ENCODE peak calls at places on chromosomes 1 and 21, in six cellular contexts. One of them, this sample, is unnamed.

GRCh38 chr1:205350124-205350523 is 6.6 kb downstream of the KLHDC8A start:
- DNase-seq in neuronal stem cell: no peak
- DNase-seq in H1: no peak
- DNase-seq in PC-3: no peak
- DNase-seq in H9: no peak
- DNase-seq in GM23248: no peak
- DNase-seq in this sample: no peak

GRCh38 chr1:247078315-247079140 is at the start of gene ZNF670:
- DNase-seq in GM23248: peak; percentile 99
- DNase-seq in H1: peak; percentile 92
- DNase-seq in H9: peak; percentile 98
- DNase-seq in PC-3: peak; percentile 99
- DNase-seq in neuronal stem cell: peak; percentile 91
- DNase-seq in this sample: peak; percentile 96

GRCh38 chr1:27594542-27595510 is 9.1 kb downstream of the AHDC1 start:
- DNase-seq in GM23248: peak; percentile 72
- DNase-seq in PC-3: no peak
- DNase-seq in H1: no peak
- DNase-seq in neuronal stem cell: no peak
- DNase-seq in H9: no peak
- DNase-seq in this sample: no peak

GRCh38 chr1:63662846-63663245 is 69.6 kb downstream of the PGM1 start:
- DNase-seq in neuronal stem cell: no peak
- DNase-seq in H1: peak; percentile 62
- DNase-seq in PC-3: peak; percentile 98
- DNase-seq in H9: peak; percentile 76
- DNase-seq in GM23248: peak; percentile 64
- DNase-seq in this sample: no peak

GRCh38 chr1:230804396-230804795 is 57.2 kb downstream of the CAPN9 start:
- DNase-seq in H9: no peak
- DNase-seq in neuronal stem cell: no peak
- DNase-seq in H1: no peak
- DNase-seq in PC-3: no peak
- DNase-seq in GM23248: no peak
- DNase-seq in this sample: no peak

GRCh38 chr1:150551784-150552691 is 2.8 kb downstream of the ADAMTSL4 start:
- DNase-seq in H1: no peak
- DNase-seq in GM23248: peak; percentile 96
- DNase-seq in PC-3: peak; percentile 82
- DNase-seq in neuronal stem cell: no peak
- DNase-seq in H9: peak; percentile 46
- DNase-seq in this sample: peak; percentile 67

GRCh38 chr1:68495532-68495931 is 1.4 kb downstream of the DEPDC1 start:
- DNase-seq in H1: no peak
- DNase-seq in GM23248: peak; percentile 4
- DNase-seq in H9: no peak
- DNase-seq in neuronal stem cell: no peak
- DNase-seq in PC-3: peak; percentile 54
- DNase-seq in this sample: peak; percentile 31

GRCh38 chr21:46416551-46416950 is 42.1 kb upstream of the DIP2A start:
- DNase-seq in H9: no peak
- DNase-seq in PC-3: no peak
- DNase-seq in neuronal stem cell: no peak
- DNase-seq in H1: no peak
- DNase-seq in GM23248: no peak
- DNase-seq in this sample: no peak

GRCh38 chr1:26269198-26269550 is 10.7 kb upstream of the SH3BGRL3 start:
- DNase-seq in PC-3: no peak
- DNase-seq in H1: no peak
- DNase-seq in neuronal stem cell: no peak
- DNase-seq in GM23248: no peak
- DNase-seq in H9: no peak
- DNase-seq in this sample: no peak

GRCh38 chr1:201371841-201372240 is 5.6 kb downstream of the TNNT2 start:
- DNase-seq in H1: no peak
- DNase-seq in PC-3: no peak
- DNase-seq in neuronal stem cell: no peak
- DNase-seq in H9: no peak
- DNase-seq in GM23248: no peak
- DNase-seq in this sample: no peak

GRCh38 chr1:7686301-7686850 is 84.7 kb upstream of the VAMP3 start:
- DNase-seq in H1: no peak
- DNase-seq in neuronal stem cell: no peak
- DNase-seq in GM23248: no peak
- DNase-seq in H9: no peak
- DNase-seq in PC-3: no peak
- DNase-seq in this sample: no peak

GRCh38 chr1:9589144-9589718 is 520 bp downstream of the TMEM201 start:
- DNase-seq in neuronal stem cell: no peak
- DNase-seq in H1: no peak
- DNase-seq in H9: no peak
- DNase-seq in GM23248: peak; percentile 67
- DNase-seq in PC-3: no peak
- DNase-seq in this sample: peak; percentile 44

GRCh38 chr1:10917513-10918454 is 94.7 kb upstream of the TARDBP start:
- DNase-seq in H9: no peak
- DNase-seq in H1: no peak
- DNase-seq in PC-3: no peak
- DNase-seq in neuronal stem cell: no peak
- DNase-seq in GM23248: no peak
- DNase-seq in this sample: no peak

GRCh38 chr1:149848811-149849210 is 50.6 kb upstream of the BOLA1 start:
- DNase-seq in H1: no peak
- DNase-seq in neuronal stem cell: no peak
- DNase-seq in H9: no peak
- DNase-seq in PC-3: peak; percentile 40
- DNase-seq in GM23248: peak; percentile 7
- DNase-seq in this sample: no peak

GRCh38 chr1:62676606-62677356 is 11.4 kb downstream of the DOCK7 start:
- DNase-seq in H9: no peak
- DNase-seq in H1: no peak
- DNase-seq in PC-3: peak; percentile 25
- DNase-seq in GM23248: peak; percentile 78
- DNase-seq in neuronal stem cell: no peak
- DNase-seq in this sample: no peak

GRCh38 chr1:236072001-236072400 is 7.1 kb upstream of the NID1 start:
- DNase-seq in GM23248: no peak
- DNase-seq in PC-3: no peak
- DNase-seq in H1: no peak
- DNase-seq in H9: no peak
- DNase-seq in neuronal stem cell: no peak
- DNase-seq in this sample: no peak

GRCh38 chr21:31180256-31181088 is 142.2 kb upstream of the KRTAP19-8 start:
- DNase-seq in GM23248: peak; percentile 68
- DNase-seq in H9: no peak
- DNase-seq in PC-3: peak; percentile 71
- DNase-seq in neuronal stem cell: no peak
- DNase-seq in H1: no peak
- DNase-seq in this sample: peak; percentile 39

GRCh38 chr1:100862591-100862990 is 32.1 kb downstream of the EXTL2 start:
- DNase-seq in H9: no peak
- DNase-seq in H1: no peak
- DNase-seq in GM23248: peak; percentile 83
- DNase-seq in PC-3: peak; percentile 8
- DNase-seq in neuronal stem cell: no peak
- DNase-seq in this sample: peak; percentile 66

GRCh38 chr1:160522622-160523345 is at the start of gene SLAMF6:
- DNase-seq in H1: no peak
- DNase-seq in neuronal stem cell: no peak
- DNase-seq in GM23248: no peak
- DNase-seq in PC-3: no peak
- DNase-seq in H9: no peak
- DNase-seq in this sample: no peak

GRCh38 chr1:40477680-40478057 is 579 bp downstream of the ZFP69 start:
- DNase-seq in PC-3: no peak
- DNase-seq in neuronal stem cell: no peak
- DNase-seq in GM23248: peak; percentile 54
- DNase-seq in H9: no peak
- DNase-seq in H1: no peak
- DNase-seq in this sample: peak; percentile 9
- H3K4me2 ChIP-seq in PC-3: no peak overlapping the region
- H3K4me2 ChIP-seq in neuronal stem cell: peak overlapping the region; percentile 89
- H3K4me2 ChIP-seq in GM23248: peak overlapping the region; percentile 92
- H3K4me2 ChIP-seq in H9: peak overlapping the region; percentile 86
- H3K4me2 ChIP-seq in H1: peak overlapping the region; percentile 93
- H3K4me2 ChIP-seq in this sample: peak overlapping the region; percentile 95

DNA sequence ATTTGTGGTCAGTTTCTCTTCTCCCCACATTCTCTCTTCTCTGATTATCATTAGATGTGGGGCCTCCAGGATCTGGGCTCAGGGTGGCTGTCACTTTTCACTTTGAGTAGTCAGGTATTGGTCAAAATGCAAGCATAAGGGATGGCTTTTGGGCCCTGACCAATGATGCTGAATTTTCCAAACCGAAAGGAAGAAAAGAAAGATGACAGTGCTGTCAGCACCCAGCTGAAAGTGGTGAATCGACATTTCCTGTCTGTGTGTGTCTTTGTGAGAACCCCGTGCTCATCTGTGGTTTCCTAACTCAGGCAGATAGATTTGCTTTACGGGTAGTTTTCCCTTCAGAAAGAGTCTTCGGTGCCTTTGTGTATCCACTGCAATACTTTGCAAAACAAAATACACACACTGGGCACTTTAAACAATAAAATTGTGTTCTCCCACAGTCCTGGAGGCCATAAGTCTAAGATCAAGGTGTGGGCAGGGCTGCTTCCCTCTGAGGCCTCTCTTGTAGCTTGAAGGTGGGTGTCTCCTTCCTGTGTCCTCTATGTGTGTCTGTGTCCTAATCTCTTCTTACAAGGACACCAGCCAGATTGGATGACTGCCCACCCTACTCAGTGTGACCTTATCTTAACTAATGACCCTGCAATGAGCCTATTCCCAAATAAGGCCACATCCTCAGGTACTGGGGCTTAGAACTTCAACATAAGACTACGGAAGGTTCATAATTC is 274.8 kb upstream of the AJAP1 start:
- DNase-seq in neuronal stem cell: no peak
- DNase-seq in GM23248: no peak
- DNase-seq in PC-3: no peak
- DNase-seq in H1: no peak
- DNase-seq in H9: no peak
- DNase-seq in this sample: no peak
- H3K9me3 ChIP-seq in neuronal stem cell: no peaks in the 10 kb centered on the region
- H3K9me3 ChIP-seq in GM23248: no peaks in the 10 kb centered on the region
- H3K9me3 ChIP-seq in PC-3: peaks cover 75% of the 10 kb centered on the region
- H3K9me3 ChIP-seq in H1: peaks cover 48% of the 10 kb centered on the region
- H3K9me3 ChIP-seq in H9: peaks cover 4% of the 10 kb centered on the region
- H3K9me3 ChIP-seq in this sample: peaks cover 9% of the 10 kb centered on the region

GRCh38 chr1:36322786-36323635 is 434 bp downstream of the EVA1B start:
- DNase-seq in GM23248: peak; percentile 79
- DNase-seq in H9: peak; percentile 70
- DNase-seq in PC-3: no peak
- DNase-seq in neuronal stem cell: peak; percentile 33
- DNase-seq in H1: no peak
- DNase-seq in this sample: peak; percentile 44

GRCh38 chr1:36322085-36322785 is 1.2 kb downstream of the EVA1B start:
- DNase-seq in H9: peak; percentile 58
- DNase-seq in H1: no peak
- DNase-seq in neuronal stem cell: no peak
- DNase-seq in PC-3: no peak
- DNase-seq in GM23248: peak; percentile 72
- DNase-seq in this sample: no peak

GRCh38 chr1:36321119-36321951 is 2.1 kb downstream of the EVA1B start:
- DNase-seq in H9: peak; percentile 97
- DNase-seq in neuronal stem cell: peak; percentile 61
- DNase-seq in PC-3: no peak
- DNase-seq in H1: peak; percentile 76
- DNase-seq in GM23248: peak; percentile 97
- DNase-seq in this sample: no peak

GRCh38 chr1:36320767-36321118 is 2.7 kb downstream of the EVA1B start:
- DNase-seq in H9: no peak
- DNase-seq in PC-3: no peak
- DNase-seq in H1: no peak
- DNase-seq in GM23248: no peak
- DNase-seq in neuronal stem cell: no peak
- DNase-seq in this sample: no peak

GRCh38 chr1:36320291-36320758 is 3.1 kb downstream of the EVA1B start:
- DNase-seq in H9: no peak
- DNase-seq in H1: no peak
- DNase-seq in neuronal stem cell: no peak
- DNase-seq in PC-3: no peak
- DNase-seq in GM23248: peak; percentile 44
- DNase-seq in this sample: no peak
- H3K4me2 ChIP-seq in H9: peak overlapping the region; percentile 51
- H3K4me2 ChIP-seq in H1: peak overlapping the region; percentile 88
- H3K4me2 ChIP-seq in neuronal stem cell: peak overlapping the region; percentile 89
- H3K4me2 ChIP-seq in PC-3: no peak overlapping the region
- H3K4me2 ChIP-seq in GM23248: peak overlapping the region; percentile 88
- H3K4me2 ChIP-seq in this sample: no peak overlapping the region

GRCh38 chr21:27561116-27561515 is 594.2 kb upstream of the ADAMTS5 start:
- DNase-seq in neuronal stem cell: no peak
- DNase-seq in H1: no peak
- DNase-seq in PC-3: no peak
- DNase-seq in GM23248: no peak
- DNase-seq in H9: no peak
- DNase-seq in this sample: no peak

GRCh38 chr21:27565418-27565817 is 598.5 kb upstream of the ADAMTS5 start:
- DNase-seq in GM23248: no peak
- DNase-seq in PC-3: no peak
- DNase-seq in H1: no peak
- DNase-seq in H9: no peak
- DNase-seq in neuronal stem cell: no peak
- DNase-seq in this sample: no peak

GRCh38 chr21:27566521-27566920 is 599.6 kb upstream of the ADAMTS5 start:
- DNase-seq in GM23248: no peak
- DNase-seq in neuronal stem cell: no peak
- DNase-seq in H1: no peak
- DNase-seq in H9: no peak
- DNase-seq in PC-3: no peak
- DNase-seq in this sample: no peak

GRCh38 chr21:27562303-27562702 is 595.4 kb upstream of the ADAMTS5 start:
- DNase-seq in H9: no peak
- DNase-seq in GM23248: no peak
- DNase-seq in H1: no peak
- DNase-seq in neuronal stem cell: no peak
- DNase-seq in PC-3: no peak
- DNase-seq in this sample: no peak

DNA sequence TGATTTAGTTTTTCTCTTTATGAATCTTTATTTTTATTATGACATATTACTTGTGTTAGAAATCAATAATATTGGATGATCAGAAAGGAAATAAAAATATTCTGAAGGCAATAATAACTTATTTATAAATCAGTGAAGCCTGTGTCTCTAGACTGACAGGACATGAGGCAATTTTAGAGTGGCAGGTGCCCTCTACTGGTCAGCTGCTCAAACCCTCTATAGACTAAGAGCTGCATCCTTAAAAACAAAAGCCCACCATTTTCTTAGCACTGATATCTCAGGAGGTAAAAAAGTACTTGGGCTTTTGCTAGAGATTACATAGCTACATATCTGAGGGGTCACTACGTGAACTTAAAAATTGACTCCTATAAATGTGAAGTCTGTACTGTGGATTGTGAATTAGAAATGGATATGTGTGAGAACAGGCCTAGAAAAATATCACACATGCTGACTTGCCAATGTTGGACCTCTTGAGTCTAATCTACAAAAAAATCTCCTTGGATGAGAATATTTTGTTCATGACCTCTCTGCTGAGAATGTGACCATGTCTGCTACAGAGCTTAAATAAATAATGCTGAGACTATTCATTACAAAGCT is 597.9 kb upstream of the ADAMTS5 start:
- DNase-seq in H1: peak; percentile 7
- DNase-seq in neuronal stem cell: peak; percentile 18
- DNase-seq in GM23248: peak; percentile 55
- DNase-seq in PC-3: peak; percentile 52
- DNase-seq in H9: peak; percentile 38
- DNase-seq in this sample: peak; percentile 68
- H3K9me3 ChIP-seq in H1: no peaks in the 10 kb centered on the region
- H3K9me3 ChIP-seq in neuronal stem cell: no peaks in the 10 kb centered on the region
- H3K9me3 ChIP-seq in GM23248: no peaks in the 10 kb centered on the region
- H3K9me3 ChIP-seq in PC-3: no peaks in the 10 kb centered on the region
- H3K9me3 ChIP-seq in H9: no peaks in the 10 kb centered on the region
- H3K9me3 ChIP-seq in this sample: no peaks in the 10 kb centered on the region